ENCODE peak calls at places on chromosome 2, in six cellular contexts. One of them, this sample, is unnamed.

GRCh38 chr2:88042476-88042875 is 13.1 kb downstream of the KRCC1 start:
- DNase-seq in uterus: no peak
- DNase-seq in A549: no peak
- DNase-seq in AG09319: no peak
- DNase-seq in OCI-LY7: no peak
- DNase-seq in AG09309: no peak
- DNase-seq in this sample: no peak

GRCh38 chr2:25606892-25607291 is 66.5 kb downstream of the DTNB start:
- DNase-seq in uterus: no peak
- DNase-seq in A549: peak; percentile 27
- DNase-seq in AG09319: no peak
- DNase-seq in OCI-LY7: peak; percentile 47
- DNase-seq in AG09309: no peak
- DNase-seq in this sample: no peak

GRCh38 chr2:21676676-21677075 is 552.9 kb downstream of the TDRD15 start:
- DNase-seq in uterus: no peak
- DNase-seq in A549: no peak
- DNase-seq in AG09319: no peak
- DNase-seq in OCI-LY7: no peak
- DNase-seq in AG09309: no peak
- DNase-seq in this sample: no peak

GRCh38 chr2:165539985-165540384 is 70.5 kb downstream of the CSRNP3 start:
- DNase-seq in uterus: no peak
- DNase-seq in A549: no peak
- DNase-seq in AG09319: no peak
- DNase-seq in OCI-LY7: no peak
- DNase-seq in AG09309: no peak
- DNase-seq in this sample: no peak

GRCh38 chr2:134170269-134170668 is 83.6 kb upstream of the MGAT5 start:
- DNase-seq in uterus: no peak
- DNase-seq in A549: no peak
- DNase-seq in AG09319: peak; percentile 34
- DNase-seq in OCI-LY7: no peak
- DNase-seq in AG09309: no peak
- DNase-seq in this sample: no peak

GRCh38 chr2:199136681-199137080 is 321.1 kb downstream of the SATB2 start:
- DNase-seq in uterus: peak; percentile 17
- DNase-seq in A549: no peak
- DNase-seq in AG09319: no peak
- DNase-seq in OCI-LY7: no peak
- DNase-seq in AG09309: peak; percentile 64
- DNase-seq in this sample: no peak

GRCh38 chr2:29388071-29388470 is 272.9 kb downstream of the CLIP4 start:
- DNase-seq in uterus: no peak
- DNase-seq in A549: no peak
- DNase-seq in AG09319: no peak
- DNase-seq in OCI-LY7: no peak
- DNase-seq in AG09309: no peak
- DNase-seq in this sample: no peak

GRCh38 chr2:121771976-121772742 is 16.7 kb downstream of the TSN start:
- DNase-seq in uterus: no peak
- DNase-seq in A549: no peak
- DNase-seq in AG09319: peak; percentile 22
- DNase-seq in OCI-LY7: peak; percentile 81
- DNase-seq in AG09309: no peak
- DNase-seq in this sample: peak; percentile 36

GRCh38 chr2:187415449-187415848 is 32.6 kb downstream of the CALCRL start:
- DNase-seq in uterus: no peak
- DNase-seq in A549: no peak
- DNase-seq in AG09319: no peak
- DNase-seq in OCI-LY7: no peak
- DNase-seq in AG09309: no peak
- DNase-seq in this sample: no peak

GRCh38 chr2:120949027-120949956 is 213.6 kb downstream of the GLI2 start:
- DNase-seq in uterus: no peak
- DNase-seq in A549: peak; percentile 33
- DNase-seq in AG09319: no peak
- DNase-seq in OCI-LY7: peak; percentile 73
- DNase-seq in AG09309: no peak
- DNase-seq in this sample: no peak

GRCh38 chr2:148888003-148888501 is 13.0 kb downstream of the KIF5C start:
- DNase-seq in uterus: no peak
- DNase-seq in A549: no peak
- DNase-seq in AG09319: no peak
- DNase-seq in OCI-LY7: no peak
- DNase-seq in AG09309: no peak
- DNase-seq in this sample: peak; percentile 26
- TF ChIP-seq CTCF in uterus: no peak
- TF ChIP-seq CTCF in A549: no peak
- TF ChIP-seq CTCF in AG09319: no peak
- TF ChIP-seq CTCF in OCI-LY7: no peak
- TF ChIP-seq CTCF in AG09309: no peak
- TF ChIP-seq CTCF in this sample: no peak

GRCh38 chr2:45700407-45701013 is 49.0 kb downstream of the PRKCE start:
- DNase-seq in uterus: no peak
- DNase-seq in A549: no peak
- DNase-seq in AG09319: no peak
- DNase-seq in OCI-LY7: peak; percentile 42
- DNase-seq in AG09309: no peak
- DNase-seq in this sample: no peak
- TF ChIP-seq CTCF in uterus: no peak
- TF ChIP-seq CTCF in A549: no peak
- TF ChIP-seq CTCF in AG09319: no peak
- TF ChIP-seq CTCF in OCI-LY7: no peak
- TF ChIP-seq CTCF in AG09309: no peak
- TF ChIP-seq CTCF in this sample: no peak

GRCh38 chr2:172177581-172177980 is 74.9 kb upstream of the DLX2 start:
- DNase-seq in uterus: no peak
- DNase-seq in A549: no peak
- DNase-seq in AG09319: no peak
- DNase-seq in OCI-LY7: no peak
- DNase-seq in AG09309: no peak
- DNase-seq in this sample: no peak

GRCh38 chr2:172169611-172170010 is 66.9 kb upstream of the DLX2 start:
- DNase-seq in uterus: no peak
- DNase-seq in A549: no peak
- DNase-seq in AG09319: no peak
- DNase-seq in OCI-LY7: no peak
- DNase-seq in AG09309: no peak
- DNase-seq in this sample: no peak

GRCh38 chr2:172168917-172169346 is 66.2 kb upstream of the DLX2 start:
- DNase-seq in uterus: no peak
- DNase-seq in A549: no peak
- DNase-seq in AG09319: no peak
- DNase-seq in OCI-LY7: no peak
- DNase-seq in AG09309: peak; percentile 61
- DNase-seq in this sample: no peak

GRCh38 chr2:172173307-172173706 is 70.6 kb upstream of the DLX2 start:
- DNase-seq in uterus: no peak
- DNase-seq in A549: no peak
- DNase-seq in AG09319: no peak
- DNase-seq in OCI-LY7: no peak
- DNase-seq in AG09309: no peak
- DNase-seq in this sample: no peak

GRCh38 chr2:172172513-172173217 is 70.0 kb upstream of the DLX2 start:
- DNase-seq in uterus: peak; percentile 61
- DNase-seq in A549: peak; percentile 68
- DNase-seq in AG09319: no peak
- DNase-seq in OCI-LY7: no peak
- DNase-seq in AG09309: no peak
- DNase-seq in this sample: peak; percentile 84
- TF ChIP-seq CTCF in uterus: peak; percentile 81
- TF ChIP-seq CTCF in A549: peak; percentile 94
- TF ChIP-seq CTCF in AG09319: peak; percentile 70
- TF ChIP-seq CTCF in OCI-LY7: no peak
- TF ChIP-seq CTCF in AG09309: peak; percentile 73
- TF ChIP-seq CTCF in this sample: peak; percentile 69

DNA sequence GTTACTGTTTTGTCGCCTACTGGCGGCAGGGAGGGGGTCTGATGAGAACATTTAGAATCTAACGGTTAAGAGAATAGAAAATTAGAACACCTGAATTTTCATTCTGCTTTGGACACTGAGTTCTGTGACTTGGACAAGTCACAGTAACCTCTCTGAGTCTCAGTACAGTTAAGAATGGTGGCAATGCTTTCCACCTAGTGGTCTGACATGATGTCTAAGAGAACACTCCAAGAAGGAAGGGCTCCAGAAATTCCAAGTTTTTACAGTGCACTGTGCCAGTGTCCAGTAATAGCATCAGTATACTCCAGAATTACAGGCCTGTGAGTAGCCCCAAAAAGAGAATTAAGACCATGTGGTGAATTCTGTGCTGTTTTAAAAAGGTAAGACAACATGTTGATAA is 174.1 kb upstream of the ZFP36L2 start:
- DNase-seq in uterus: no peak
- DNase-seq in A549: no peak
- DNase-seq in AG09319: no peak
- DNase-seq in OCI-LY7: no peak
- DNase-seq in AG09309: no peak
- DNase-seq in this sample: no peak
- TF ChIP-seq CTCF in uterus: no peak
- TF ChIP-seq CTCF in A549: no peak
- TF ChIP-seq CTCF in AG09319: peak; percentile 17
- TF ChIP-seq CTCF in OCI-LY7: no peak
- TF ChIP-seq CTCF in AG09309: peak; percentile 9
- TF ChIP-seq CTCF in this sample: no peak

GRCh38 chr2:1910562-1911256 is 166.4 kb upstream of the PXDN start:
- DNase-seq in uterus: no peak
- DNase-seq in A549: no peak
- DNase-seq in AG09319: no peak
- DNase-seq in OCI-LY7: peak; percentile 1
- DNase-seq in AG09309: no peak
- DNase-seq in this sample: no peak
- TF ChIP-seq CTCF in uterus: no peak
- TF ChIP-seq CTCF in A549: no peak
- TF ChIP-seq CTCF in AG09319: no peak
- TF ChIP-seq CTCF in OCI-LY7: peak; percentile 40
- TF ChIP-seq CTCF in AG09309: peak; percentile 8
- TF ChIP-seq CTCF in this sample: no peak